ENCODE peak calls at places on chromosomes 1 and 21, in six cellular contexts. I is AG04450, A is fibroblast of lung, Z is heart right ventricle, C is upper lobe of right lung, E is tibial artery. M is an unnamed sample. For H3K27me3, the result is how much of the 10 kb centered on the place peaks cover.

GRCh38 chr1:52944566-52944965 is 17.5 kb downstream of the SCP2 start:
- DNase-seq in I (no peak), A (no peak), Z (no peak), C (no peak), E (no peak), M (no peak)

GRCh38 chr1:184563308-184563707 is 176.5 kb downstream of the C1orf21 start:
- DNase-seq in I (no peak), A (peak), Z (no peak), C (no peak), E (no peak), M (peak)

GRCh38 chr1:38334930-38335592 is 288.5 kb upstream of the POU3F1 start:
- DNase-seq in I (no peak), A (no peak), Z (no peak), C (no peak), E (no peak), M (no peak)

GRCh38 chr1:22535399-22535798 is 27.9 kb upstream of the EPHA8 start:
- DNase-seq in I (no peak), A (no peak), Z (no peak), C (no peak), E (no peak), M (no peak)

GRCh38 chr21:45998871-45999580 is 17.5 kb downstream of the COL6A1 start:
- DNase-seq in I (no peak), A (no peak), Z (peak), C (no peak), E (peak), M (no peak)

GRCh38 chr1:243605604-243606003 is 244.4 kb downstream of the AKT3 start:
- DNase-seq in I (no peak), A (peak), Z (no peak), C (no peak), E (no peak), M (no peak)

GRCh38 chr1:34639701-34640100 is 115.1 kb upstream of the GJB5 start:
- DNase-seq in I (no peak), A (no peak), Z (no peak), C (no peak), E (no peak), M (no peak)

GRCh38 chr1:225446298-225446941 is 18.6 kb upstream of the LBR start:
- DNase-seq in I (no peak), A (no peak), Z (no peak), C (peak), E (peak), M (no peak)

GRCh38 chr1:107004421-107004820 is 52.1 kb upstream of the PRMT6 start:
- DNase-seq in I (no peak), A (peak), Z (no peak), C (no peak), E (no peak), M (no peak)

DNA sequence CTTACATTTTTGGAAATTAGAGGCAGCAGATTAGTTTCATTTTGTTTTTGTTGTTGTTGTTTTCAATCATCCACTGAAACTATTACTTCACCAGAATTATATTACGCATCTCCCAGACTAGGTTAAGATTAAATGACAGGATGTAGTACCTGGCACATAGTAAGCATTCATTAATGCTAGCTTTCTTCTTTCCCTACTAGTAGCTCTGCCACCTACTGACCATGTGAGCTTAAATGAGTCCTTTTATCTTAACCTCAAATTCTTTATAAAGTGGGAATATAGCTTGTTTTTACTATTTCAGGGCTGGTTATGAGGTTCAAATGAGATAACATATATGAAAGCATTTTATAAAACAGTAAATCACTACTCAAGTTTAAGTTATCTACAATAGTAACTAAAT is 10.2 kb upstream of the ASPM start:
- DNase-seq in I (no peak), A (no peak), Z (no peak), C (no peak), E (no peak), M (no peak)
- TF ChIP-seq CTCF in I (no peak), A (peak), Z (no peak), C (no peak), E (no peak), M (peak)

DNA sequence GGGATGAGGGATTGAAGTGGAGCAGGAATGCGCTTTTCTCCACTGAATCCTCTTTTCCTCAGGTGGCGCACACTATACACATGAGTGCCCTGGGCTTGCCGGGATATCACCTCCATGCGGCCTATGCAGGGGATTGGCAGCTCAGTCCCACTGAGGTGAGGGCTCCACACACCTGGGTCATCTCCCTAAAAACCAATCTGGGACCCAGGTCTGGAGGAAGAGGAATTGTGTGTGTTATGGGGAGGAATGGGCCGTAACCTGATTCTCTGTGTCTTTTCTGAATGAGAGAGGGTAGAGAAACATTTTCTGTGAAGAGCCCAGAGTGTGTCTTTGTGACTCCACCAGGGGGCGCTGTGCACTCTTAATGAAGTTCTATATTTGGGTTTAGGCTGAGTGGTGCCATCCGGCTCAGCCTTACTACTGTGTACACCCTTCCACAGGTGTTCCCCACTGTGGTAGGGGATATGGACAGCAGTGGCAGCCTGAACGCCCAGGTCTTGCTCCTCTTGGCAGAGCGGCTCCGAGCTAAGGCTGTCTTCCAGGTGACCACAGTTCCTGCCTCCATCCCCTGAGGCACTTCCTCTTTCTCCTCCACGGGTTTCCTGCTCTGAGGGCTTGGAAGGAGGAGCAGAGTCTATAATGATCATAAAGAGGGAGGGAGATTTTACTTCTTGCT is 1.5 kb downstream of the TOMM40L start:
- DNase-seq in I (no peak), A (peak), Z (peak), C (peak), E (peak), M (peak)
- H3K4me3 ChIP-seq in I (peak), A (no peak), Z (peak), C (peak), E (no peak), M (peak)

GRCh38 chr1:39671433-39671792 is 494 bp downstream of the NT5C1A start:
- DNase-seq in I (no peak), A (no peak), Z (peak), C (no peak), E (peak), M (no peak)
- H3K27me3 ChIP-seq in I (half or more), A (under half), Z (under half), C (under half), E (under half), M (under half)

DNA sequence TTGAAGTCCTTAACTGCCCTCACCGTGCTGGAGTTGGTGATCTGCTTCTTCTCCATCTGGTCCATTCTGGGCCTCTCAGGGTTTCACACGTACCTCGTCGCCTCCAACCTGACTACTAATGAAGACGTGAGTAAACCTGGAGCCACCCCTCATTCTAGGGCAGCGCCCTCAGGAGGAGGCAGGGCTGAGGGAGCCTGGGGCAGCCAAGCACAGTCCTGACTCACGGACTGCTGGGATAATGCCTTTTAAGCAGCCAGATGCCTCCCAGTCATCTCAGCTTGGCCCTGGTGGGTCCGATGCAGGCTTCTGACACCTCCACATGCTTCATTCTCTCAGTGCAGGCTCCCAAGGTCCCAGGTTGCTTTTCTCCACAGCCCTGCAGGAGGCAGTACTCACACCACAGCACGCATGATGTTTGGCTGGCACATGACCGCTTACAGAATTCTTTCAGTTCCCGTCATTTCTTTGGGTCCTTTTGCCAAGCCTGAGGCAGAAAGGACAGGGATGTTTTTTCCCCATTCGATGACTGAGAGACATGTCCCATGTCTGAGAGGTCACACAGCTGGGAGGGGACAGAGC is 11.8 kb upstream of the SFN start:
- DNase-seq in I (no peak), A (no peak), Z (no peak), C (no peak), E (no peak), M (no peak)
- TF ChIP-seq CTCF in I (peak), A (no peak), Z (no peak), C (no peak), E (no peak), M (peak)

GRCh38 chr1:31753623-31754349 is 10.4 kb downstream of the ADGRB2 start:
- DNase-seq in I (no peak), A (no peak), Z (peak), C (no peak), E (peak), M (no peak)

GRCh38 chr1:31755197-31755611 is 8.9 kb downstream of the ADGRB2 start:
- DNase-seq in I (no peak), A (no peak), Z (peak), C (no peak), E (no peak), M (no peak)

GRCh38 chr1:31755850-31756492 is 8.2 kb downstream of the ADGRB2 start:
- DNase-seq in I (no peak), A (no peak), Z (no peak), C (no peak), E (no peak), M (no peak)

GRCh38 chr1:31752952-31753351 is 11.2 kb downstream of the ADGRB2 start:
- DNase-seq in I (no peak), A (no peak), Z (no peak), C (no peak), E (peak), M (no peak)

DNA sequence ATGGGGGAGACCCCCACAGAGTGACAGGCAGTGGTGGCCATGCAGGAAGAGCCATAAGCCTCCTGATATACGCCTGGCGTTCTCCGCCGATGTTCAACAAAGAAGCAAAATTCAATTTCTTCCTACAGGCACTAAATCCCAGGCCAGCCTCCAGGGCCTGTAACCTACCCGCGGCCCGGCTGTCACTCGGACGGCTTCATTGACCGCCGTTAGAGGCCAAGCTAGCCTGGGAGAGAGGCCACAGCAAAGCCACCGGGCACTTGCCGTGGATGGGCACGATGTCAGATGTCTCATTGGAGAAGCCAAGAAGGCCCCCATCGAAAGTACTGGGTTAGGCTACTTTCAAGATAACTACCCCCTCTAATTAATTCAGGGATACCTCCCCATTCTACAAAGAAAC is 9.7 kb downstream of the ADGRB2 start:
- DNase-seq in I (no peak), A (no peak), Z (no peak), C (no peak), E (no peak), M (no peak)
- H3K4me3 ChIP-seq in I (no peak), A (no peak), Z (no peak), C (no peak), E (no peak), M (no peak)

GRCh38 chr1:204735042-204735441 is 49.5 kb upstream of the LRRN2 start:
- DNase-seq in I (no peak), A (no peak), Z (no peak), C (no peak), E (no peak), M (no peak)
- H3K27me3 ChIP-seq in I (under half), A (under half), Z (half or more), C (under half), E (under half), M (under half)

GRCh38 chr1:16230744-16231143 is 6.2 kb downstream of the CPLANE2 start:
- DNase-seq in I (no peak), A (no peak), Z (no peak), C (no peak), E (no peak), M (no peak)

GRCh38 chr1:16231331-16232315 is 5.4 kb downstream of the CPLANE2 start:
- DNase-seq in I (no peak), A (no peak), Z (no peak), C (peak), E (no peak), M (no peak)

GRCh38 chr1:16233431-16233830 is 3.6 kb downstream of the CPLANE2 start:
- DNase-seq in I (no peak), A (no peak), Z (no peak), C (peak), E (no peak), M (no peak)

GRCh38 chr1:16232316-16232710 is 4.7 kb downstream of the CPLANE2 start:
- DNase-seq in I (no peak), A (no peak), Z (no peak), C (peak), E (no peak), M (no peak)

GRCh38 chr1:16229976-16230740 is 6.8 kb downstream of the CPLANE2 start:
- DNase-seq in I (no peak), A (no peak), Z (no peak), C (no peak), E (no peak), M (no peak)
- TF ChIP-seq CTCF in I (no peak), A (no peak), Z (no peak), C (no peak), E (no peak), M (no peak)